ENCODE peak calls at places on chromosomes 2 and 18, in four cellular contexts. L is trophoblast cell, B is PC-9, K is GM23248. A is an unnamed sample. For H3K79me2, the result is how much of the 10 kb centered on the place peaks cover.

GRCh38 chr2:206799083-206799482 is 33.7 kb downstream of the FASTKD2 start:
- DNase-seq in L (no peak), B (no peak), K (peak), A (no peak)

GRCh38 chr2:136006658-136007057 is 21.2 kb upstream of the DARS1 start:
- DNase-seq in B (no peak), K (peak), L (no peak), A (peak)

GRCh38 chr2:69634197-69634821 is 9.2 kb downstream of the AAK1 start:
- DNase-seq in K (peak), B (no peak), L (no peak), A (no peak)

GRCh38 chr2:190340369-190340768 is 3.0 kb upstream of the INPP1 start:
- DNase-seq in B (no peak), L (no peak), K (peak), A (peak)

GRCh38 chr2:101473911-101474751 is 781 bp downstream of the RFX8 start:
- DNase-seq in B (peak), L (no peak), K (peak), A (peak)

GRCh38 chr2:235836416-235837042 is 331.7 kb downstream of the GBX2 start:
- DNase-seq in B (peak), K (no peak), L (peak), A (peak)

GRCh38 chr18:45589559-45590041 is 25.7 kb upstream of the SLC14A2 start:
- DNase-seq in B (no peak), K (peak), L (no peak), A (no peak)

GRCh38 chr18:63439334-63439733 is 17.1 kb upstream of the VPS4B start:
- DNase-seq in L (peak), K (peak), B (peak), A (peak)

GRCh38 chr2:112661656-112662305 is 16.0 kb downstream of the SLC20A1 start:
- DNase-seq in K (no peak), B (peak), L (no peak), A (no peak)

DNA sequence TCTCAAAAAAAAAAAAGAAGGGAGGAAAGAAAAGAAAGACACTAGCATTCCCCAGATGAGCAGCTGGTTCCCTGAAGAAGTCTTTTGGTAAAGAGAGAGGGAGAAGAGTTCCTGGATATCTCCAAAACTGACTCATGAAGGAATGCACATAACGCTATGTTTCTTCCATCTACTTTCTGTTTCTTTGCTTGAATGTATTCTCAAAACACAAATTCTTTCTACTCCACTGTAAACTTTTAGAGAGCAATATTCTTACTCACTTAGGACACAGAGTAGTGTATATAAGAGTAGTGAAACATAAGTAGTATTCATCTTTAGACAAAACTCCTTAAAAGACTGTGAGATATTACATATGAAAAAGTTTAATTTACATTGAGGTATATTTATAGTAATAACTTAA is 64.2 kb downstream of the TRIP12 start:
- DNase-seq in B (no peak), L (no peak), K (no peak), A (no peak)
- H3K79me2 ChIP-seq in B (under half), L (under half), K (half or more), A (under half)

GRCh38 chr2:64124571-64124970 is 19.6 kb downstream of the PELI1 start:
- DNase-seq in B (no peak), K (no peak), L (no peak), A (no peak)

GRCh38 chr2:64122358-64122757 is 21.9 kb downstream of the PELI1 start:
- DNase-seq in K (no peak), B (no peak), L (no peak), A (no peak)

GRCh38 chr2:64127119-64127518 is 17.1 kb downstream of the PELI1 start:
- DNase-seq in L (no peak), K (no peak), B (no peak), A (no peak)

GRCh38 chr2:64123740-64124139 is 20.5 kb downstream of the PELI1 start:
- DNase-seq in K (no peak), L (no peak), B (no peak), A (no peak)

GRCh38 chr2:64124168-64124567 is 20.1 kb downstream of the PELI1 start:
- DNase-seq in L (no peak), B (no peak), K (no peak), A (no peak)
- H3K79me2 ChIP-seq in L (under half), B (under half), K (under half), A (half or more)

DNA sequence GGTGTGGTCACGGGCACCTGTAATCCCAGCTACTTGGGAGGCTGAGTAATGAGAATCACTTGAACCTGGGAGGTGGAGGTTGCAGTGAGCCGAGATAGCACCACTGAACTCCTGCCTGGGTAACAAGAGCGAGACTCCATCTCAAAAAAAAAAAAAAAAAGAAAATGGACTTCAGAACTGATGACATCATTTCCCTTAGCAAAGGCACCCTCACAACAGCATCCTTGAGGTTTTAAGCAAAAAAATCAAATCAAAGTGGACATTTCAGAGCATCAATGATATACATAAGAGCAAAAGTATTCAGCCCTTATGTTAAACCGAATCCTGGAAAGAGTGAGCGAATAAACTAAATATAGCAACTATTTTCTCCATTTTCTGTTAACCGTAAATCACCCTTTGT is 45.3 kb downstream of the EPB41L3 start:
- DNase-seq in B (no peak), L (no peak), K (no peak), A (no peak)
- H3K79me2 ChIP-seq in B (under half), L (under half), K (under half), A (under half)

DNA sequence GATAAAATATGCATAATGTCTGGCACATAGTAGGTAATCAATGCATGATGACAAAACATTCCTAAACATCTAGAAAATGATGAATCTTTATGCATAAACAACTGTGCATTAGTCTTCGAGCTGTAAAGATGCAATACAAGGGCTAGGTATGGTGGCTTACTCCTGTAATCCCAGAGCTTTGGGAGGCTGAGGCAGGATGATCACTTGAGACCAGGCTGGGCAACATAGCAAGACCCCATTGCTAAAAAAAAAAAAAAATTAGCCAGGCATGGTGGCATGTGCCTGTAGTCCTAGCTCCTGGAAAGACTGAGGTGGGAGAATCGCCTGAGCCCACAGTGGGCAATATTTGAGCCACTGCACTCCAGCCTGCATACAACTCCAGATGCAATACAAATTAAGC is 5.3 kb downstream of the TET3 start:
- DNase-seq in B (no peak), L (no peak), K (no peak), A (no peak)
- H3K79me2 ChIP-seq in B (half or more), L (under half), K (under half), A (under half)

GRCh38 chr18:59593291-59593717 is 103.9 kb downstream of the CCBE1 start:
- DNase-seq in L (no peak), B (no peak), K (peak), A (no peak)
- H3K79me2 ChIP-seq in L (under half), B (under half), K (under half), A (under half)